ENCODE peak calls at places on chromosomes 3 and 15, in eight cellular contexts. N is SK-N-SH, K is HepG2, X is neuronal stem cell, Y is astrocyte, O is GM23248, Z is IMR-90, B is PC-3. F is an unnamed sample. For H3K4me1, the result is how much of the 10 kb centered on the place peaks cover.

GRCh38 chr15:50945725-50946124 is 37.2 kb downstream of the AP4E1 start:
- DNase-seq in N (no peak), K (no peak), X (no peak), Y (no peak), O (peak), Z (peak), B (peak), F (no peak)

GRCh38 chr15:94196536-94196935 is 34.8 kb upstream of the MCTP2 start:
- DNase-seq in N (no peak), K (no peak), X (no peak), Y (no peak), O (no peak), Z (peak), B (no peak), F (peak)

GRCh38 chr15:46304320-46304719 is 669.5 kb downstream of the SQOR start:
- DNase-seq in N (peak), K (peak), X (no peak), Y (no peak), O (peak), Z (no peak), B (peak), F (no peak)

GRCh38 chr15:26889298-26889898 is 22.5 kb downstream of the GABRA5 start:
- DNase-seq in N (peak), K (peak), X (peak), Y (peak), O (peak), Z (peak), B (peak), F (peak)

GRCh38 chr15:63678383-63678782 is 81.2 kb downstream of the FBXL22 start:
- DNase-seq in N (no peak), K (no peak), X (no peak), Y (no peak), O (no peak), Z (peak), B (peak), F (no peak)

GRCh38 chr3:100018806-100019205 is 95.5 kb downstream of the FILIP1L start:
- DNase-seq in N (no peak), K (no peak), X (no peak), Y (no peak), O (no peak), Z (no peak), B (no peak), F (no peak)

GRCh38 chr15:28911295-28911979 is 25.7 kb downstream of the APBA2 start:
- DNase-seq in N (peak), K (no peak), X (no peak), Y (no peak), O (no peak), Z (no peak), B (no peak), F (no peak)

GRCh38 chr3:75260-75659 is 121.3 kb upstream of the CHL1 start:
- DNase-seq in N (no peak), K (no peak), X (no peak), Y (no peak), O (peak), Z (no peak), B (no peak), F (peak)

GRCh38 chr3:139197251-139197650 is 146.6 kb upstream of the MRPS22 start:
- DNase-seq in N (no peak), K (no peak), X (no peak), Y (no peak), O (no peak), Z (no peak), B (no peak), F (no peak)

GRCh38 chr15:61888074-61888780 is 172.0 kb downstream of the VPS13C start:
- DNase-seq in N (no peak), K (no peak), X (no peak), Y (no peak), O (no peak), Z (peak), B (peak), F (no peak)

GRCh38 chr15:31358957-31359721 is 32.5 kb downstream of the KLF13 start:
- DNase-seq in N (no peak), K (no peak), X (no peak), Y (no peak), O (no peak), Z (no peak), B (no peak), F (no peak)

GRCh38 chr3:27279153-27279552 is 90.0 kb downstream of the NEK10 start:
- DNase-seq in N (peak), K (no peak), X (no peak), Y (no peak), O (peak), Z (no peak), B (peak), F (peak)

GRCh38 chr3:194224536-194224935 is 88.6 kb downstream of the HES1 start:
- DNase-seq in N (no peak), K (no peak), X (no peak), Y (no peak), O (no peak), Z (no peak), B (no peak), F (no peak)

GRCh38 chr3:161890147-161890625 is 393.6 kb downstream of the OTOL1 start:
- DNase-seq in N (no peak), K (no peak), X (no peak), Y (peak), O (peak), Z (peak), B (peak), F (peak)

GRCh38 chr3:63910873-63911272 is 1.3 kb downstream of the SCAANT1 start:
- DNase-seq in N (no peak), K (peak), X (no peak), Y (peak), O (peak), Z (peak), B (no peak), F (peak)

GRCh38 chr3:33636125-33636855 is 81.8 kb downstream of the CLASP2 start:
- DNase-seq in N (peak), K (peak), X (peak), Y (peak), O (peak), Z (peak), B (peak), F (peak)

GRCh38 chr15:72474466-72474911 is 359 bp downstream of the ARIH1 start:
- DNase-seq in N (no peak), K (no peak), X (no peak), Y (no peak), O (no peak), Z (no peak), B (no peak), F (no peak)

GRCh38 chr15:65008989-65009388 is 19.3 kb upstream of the SPG21 start:
- DNase-seq in N (no peak), K (no peak), X (no peak), Y (no peak), O (no peak), Z (no peak), B (no peak), F (peak)

GRCh38 chr3:60125686-60126085 is 1075.9 kb upstream of the CFAP20DC start:
- DNase-seq in N (no peak), K (no peak), X (no peak), Y (no peak), O (no peak), Z (no peak), B (no peak), F (no peak)

GRCh38 chr3:66253790-66254620 is 33.2 kb downstream of the SLC25A26 start:
- DNase-seq in N (no peak), K (peak), X (peak), Y (peak), O (peak), Z (peak), B (peak), F (peak)

GRCh38 chr3:3097958-3098357 is 12.2 kb downstream of the IL5RA start:
- DNase-seq in N (no peak), K (no peak), X (no peak), Y (no peak), O (no peak), Z (no peak), B (no peak), F (no peak)

GRCh38 chr15:33031324-33031736 is 163.2 kb downstream of the FMN1 start:
- DNase-seq in N (no peak), K (no peak), X (no peak), Y (peak), O (peak), Z (peak), B (peak), F (peak)

GRCh38 chr15:89111961-89112340 is 23.7 kb downstream of the ABHD2 start:
- DNase-seq in N (no peak), K (no peak), X (no peak), Y (no peak), O (no peak), Z (no peak), B (no peak), F (no peak)

GRCh38 chr15:29259233-29259632 is 10.4 kb downstream of the NSMCE3 start:
- DNase-seq in N (no peak), K (no peak), X (no peak), Y (no peak), O (no peak), Z (no peak), B (no peak), F (no peak)

GRCh38 chr3:138399766-138400165 is 34.6 kb upstream of the ESYT3 start:
- DNase-seq in N (no peak), K (peak), X (no peak), Y (no peak), O (no peak), Z (no peak), B (no peak), F (no peak)

GRCh38 chr3:161273589-161274218 is 52.6 kb downstream of the NMD3 start:
- DNase-seq in N (peak), K (peak), X (peak), Y (no peak), O (peak), Z (peak), B (peak), F (peak)

GRCh38 chr3:119289371-119289770 is 4.8 kb upstream of the ARHGAP31 start:
- DNase-seq in N (no peak), K (no peak), X (no peak), Y (no peak), O (no peak), Z (no peak), B (no peak), F (no peak)

GRCh38 chr15:28921336-28921735 is 35.6 kb downstream of the APBA2 start:
- DNase-seq in N (no peak), K (no peak), X (no peak), Y (no peak), O (no peak), Z (no peak), B (no peak), F (no peak)

GRCh38 chr3:120772081-120772480 is 29.5 kb downstream of the GTF2E1 start:
- DNase-seq in N (no peak), K (no peak), X (no peak), Y (no peak), O (no peak), Z (no peak), B (no peak), F (no peak)

GRCh38 chr15:23384371-23384770 is 29.8 kb downstream of the GOLGA8S start:
- DNase-seq in N (no peak), K (no peak), X (no peak), Y (no peak), O (no peak), Z (no peak), B (no peak), F (no peak)

GRCh38 chr15:23387791-23388190 is 33.2 kb downstream of the GOLGA8S start:
- DNase-seq in N (no peak), K (no peak), X (no peak), Y (no peak), O (no peak), Z (no peak), B (no peak), F (no peak)

DNA sequence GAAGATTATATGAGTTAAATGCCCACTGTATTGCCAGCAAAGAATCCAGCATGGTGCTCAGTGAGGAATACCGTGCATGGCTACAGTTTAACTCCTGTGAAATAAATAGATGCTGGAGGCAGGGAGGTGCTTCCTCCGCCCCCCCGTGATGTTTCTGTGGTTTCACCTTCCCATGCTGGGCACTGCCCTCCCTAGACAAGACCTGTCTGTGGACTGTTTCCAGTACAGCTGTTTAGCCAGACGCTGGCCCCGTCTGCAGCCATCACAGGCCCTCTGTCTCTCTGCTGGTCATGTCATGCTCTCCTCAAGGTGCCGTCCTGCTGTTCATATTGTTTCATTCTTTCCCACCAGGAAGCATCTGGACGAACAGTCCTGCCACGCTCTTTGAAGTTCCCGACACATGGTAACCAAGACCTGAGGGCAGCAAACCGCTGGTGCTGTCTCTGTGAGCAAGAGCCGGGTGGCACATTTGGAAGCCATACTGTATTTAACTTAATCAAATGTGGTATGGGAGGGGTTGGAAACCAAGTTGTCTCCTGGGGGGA is 31.4 kb downstream of the GOLGA8S start:
- DNase-seq in N (no peak), K (no peak), X (no peak), Y (no peak), O (no peak), Z (no peak), B (no peak), F (no peak)
- H3K4me1 ChIP-seq in N (under half), K (under half), X (under half), Y (under half), O (under half), Z (under half), B (under half), F (under half)

DNA sequence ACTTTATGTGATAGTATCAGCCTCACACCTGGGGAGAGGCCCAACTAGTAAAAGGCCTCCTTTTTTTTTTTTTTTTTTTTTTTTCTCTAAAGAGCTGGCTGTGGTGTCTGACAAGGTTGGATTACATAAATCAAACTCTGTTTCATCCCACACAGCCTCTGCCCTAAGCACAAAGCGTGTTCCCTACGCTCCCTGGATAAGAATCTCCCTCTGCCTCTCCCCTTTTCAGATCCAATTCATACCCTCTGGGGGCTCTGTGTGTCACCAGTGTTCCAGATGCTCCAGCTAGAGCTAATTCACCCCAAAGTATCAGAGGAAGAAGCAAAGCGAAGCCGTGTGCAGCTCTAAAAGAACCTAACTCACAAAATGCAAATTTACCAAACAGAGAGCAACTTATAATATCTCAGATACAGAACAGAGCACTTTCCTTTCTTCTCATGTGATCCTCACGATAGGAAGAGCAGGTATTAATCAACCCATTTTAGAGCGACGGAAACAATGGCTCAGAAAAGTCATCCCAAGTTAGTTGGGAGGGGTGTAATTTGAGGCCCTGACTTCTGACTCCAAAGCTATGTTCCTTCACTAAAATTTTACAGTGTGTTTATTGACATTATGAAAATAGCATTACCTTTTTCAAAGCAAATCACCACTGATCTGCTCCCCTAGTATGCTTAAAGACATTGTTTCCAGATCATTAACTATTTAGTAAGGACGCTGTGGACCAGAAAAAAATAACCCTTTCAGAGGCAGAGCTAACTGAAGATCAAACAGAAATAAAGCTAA is 12.4 kb downstream of the BMF start:
- DNase-seq in N (peak), K (no peak), X (no peak), Y (no peak), O (no peak), Z (no peak), B (no peak), F (no peak)
- H3K4me2 ChIP-seq in N (peak), K (no peak), X (no peak), Y (no peak), O (no peak), Z (no peak), B (no peak), F (no peak)

DNA sequence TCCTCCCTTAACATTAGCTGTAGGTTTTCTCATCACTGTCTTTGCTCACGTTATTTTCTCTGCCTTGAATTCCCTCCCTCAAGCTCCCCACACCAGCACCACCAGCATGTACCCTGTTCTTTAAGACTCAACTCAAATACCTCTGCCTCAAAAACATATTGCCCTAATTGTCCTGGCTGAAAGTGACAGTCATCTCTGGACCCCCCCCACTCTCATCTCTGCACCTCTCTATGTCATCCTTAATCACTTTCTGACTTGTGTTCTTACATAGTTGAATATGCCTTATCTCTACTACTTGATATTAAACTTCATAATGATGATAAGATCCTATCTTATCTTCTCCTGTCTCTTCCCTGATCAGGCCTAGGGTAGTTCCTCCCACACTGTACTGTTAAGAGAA is 345.2 kb upstream of the TPRG1 start:
- DNase-seq in N (no peak), K (no peak), X (no peak), Y (no peak), O (no peak), Z (no peak), B (no peak), F (no peak)
- H3K4me3 ChIP-seq in N (no peak), K (no peak), X (no peak), Y (no peak), O (no peak), Z (no peak), B (no peak), F (no peak)

GRCh38 chr3:39143051-39143885 is 10.1 kb downstream of the CSRNP1 start:
- DNase-seq in N (no peak), K (no peak), X (no peak), Y (no peak), O (peak), Z (no peak), B (no peak), F (no peak)
- H3K4me1 ChIP-seq in N (half or more), K (under half), X (under half), Y (under half), O (under half), Z (under half), B (half or more), F (under half)

GRCh38 chr3:187623285-187623814 is 46.8 kb downstream of the SST start:
- DNase-seq in N (no peak), K (no peak), X (no peak), Y (no peak), O (peak), Z (no peak), B (no peak), F (no peak)
- H3K4me2 ChIP-seq in N (no peak), K (no peak), X (no peak), Y (no peak), O (no peak), Z (no peak), B (no peak), F (no peak)

DNA sequence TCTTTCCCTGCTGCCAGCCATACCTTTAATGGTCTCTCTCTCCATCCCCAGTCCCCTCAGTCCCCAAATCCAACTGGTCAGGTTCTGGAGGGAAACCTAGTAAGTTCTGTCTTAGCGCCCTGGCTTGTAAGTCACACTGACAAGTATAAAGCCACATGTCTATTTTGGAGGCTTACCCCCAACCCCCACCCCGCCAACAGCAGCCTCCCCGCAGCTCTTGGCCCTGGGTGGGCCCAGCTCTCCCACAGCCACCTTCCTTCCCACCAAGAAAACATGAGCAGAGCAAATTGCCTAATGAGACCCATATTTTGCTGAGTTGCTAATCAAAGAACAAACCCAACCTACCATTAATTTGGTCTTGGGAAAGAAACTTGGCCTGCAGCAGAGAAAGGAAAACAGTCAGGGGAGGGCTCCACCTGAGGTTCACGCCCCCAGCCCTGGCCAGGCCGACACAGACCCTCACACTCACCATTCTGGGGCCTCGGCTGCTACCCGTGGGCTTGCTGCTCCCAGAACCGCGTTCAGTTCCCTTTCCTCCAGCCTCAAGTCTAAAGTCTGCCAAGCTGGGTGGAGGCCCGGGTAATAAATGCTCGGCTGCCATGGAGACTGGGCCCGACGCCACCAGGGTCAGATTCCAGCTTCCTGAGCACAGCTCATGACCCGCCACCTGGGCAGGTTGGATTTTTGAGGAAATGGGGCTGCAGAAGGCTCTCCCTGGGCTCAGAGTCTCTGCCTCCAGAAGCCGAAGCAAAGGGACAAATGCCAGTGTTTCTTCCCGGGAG is at the start of gene CALML4:
- DNase-seq in N (no peak), K (peak), X (no peak), Y (peak), O (peak), Z (no peak), B (peak), F (peak)
- H3K4me3 ChIP-seq in N (no peak), K (peak), X (no peak), Y (no peak), O (no peak), Z (no peak), B (no peak), F (no peak)

GRCh38 chr3:117400303-117400702 is 690.7 kb downstream of the TUSC7 start:
- DNase-seq in N (no peak), K (no peak), X (no peak), Y (no peak), O (no peak), Z (no peak), B (no peak), F (peak)
- H3K4me1 ChIP-seq in N (under half), K (under half), X (under half), Y (under half), O (under half), Z (under half), B (under half), F (under half)

GRCh38 chr3:141920701-141921100 is 44.3 kb downstream of the ATP1B3 start:
- DNase-seq in N (no peak), K (no peak), X (no peak), Y (no peak), O (peak), Z (no peak), B (no peak), F (no peak)

GRCh38 chr3:141915766-141916165 is 39.3 kb downstream of the ATP1B3 start:
- DNase-seq in N (no peak), K (no peak), X (no peak), Y (peak), O (no peak), Z (no peak), B (no peak), F (no peak)

GRCh38 chr3:141926929-141927328 is 50.5 kb downstream of the ATP1B3 start:
- DNase-seq in N (no peak), K (no peak), X (no peak), Y (no peak), O (no peak), Z (no peak), B (no peak), F (no peak)

DNA sequence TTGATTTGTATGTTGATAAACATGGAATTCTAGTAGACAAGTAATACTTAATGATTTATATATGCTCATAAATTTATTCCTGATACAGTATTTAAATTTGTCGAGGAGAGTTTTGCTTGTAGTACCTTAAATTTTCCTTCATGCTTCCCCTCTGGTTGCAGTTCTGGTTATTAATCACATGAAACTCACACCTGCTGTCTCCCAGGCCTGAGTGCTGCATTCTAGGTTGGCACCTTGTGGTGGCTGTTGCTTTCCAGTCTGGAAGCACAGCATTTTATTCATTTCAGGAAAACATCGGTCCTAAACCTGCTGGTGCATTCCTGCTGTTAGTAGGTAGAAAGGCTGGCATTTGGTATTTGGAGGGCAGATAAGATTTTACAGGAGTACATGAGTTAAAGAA is 44.9 kb downstream of the ATP1B3 start:
- DNase-seq in N (no peak), K (no peak), X (no peak), Y (no peak), O (no peak), Z (no peak), B (no peak), F (no peak)
- H3K4me2 ChIP-seq in N (no peak), K (no peak), X (no peak), Y (no peak), O (no peak), Z (no peak), B (no peak), F (no peak)

F was measured in fibroblast of lung.